ENCODE peak calls at places on chromosome 20, in four cellular contexts. One of them, this sample, is unnamed.

GRCh38 chr20:38171301-38172010 is 6.4 kb upstream of the TGM2 start:
- DNase-seq in DND-41: no peak
- DNase-seq in fibroblast of lung: no peak
- DNase-seq in PC-3: no peak
- DNase-seq in this sample: no peak

GRCh38 chr20:53707341-53708102 is 113.9 kb upstream of the ZNF217 start:
- DNase-seq in PC-3: peak
- DNase-seq in DND-41: no peak
- DNase-seq in fibroblast of lung: peak
- DNase-seq in this sample: no peak

GRCh38 chr20:9498322-9498721 is 16.1 kb upstream of the LAMP5 start:
- DNase-seq in fibroblast of lung: peak
- DNase-seq in PC-3: no peak
- DNase-seq in DND-41: no peak
- DNase-seq in this sample: no peak

GRCh38 chr20:35563834-35564233 is 22.0 kb downstream of the ERGIC3 start:
- DNase-seq in PC-3: no peak
- DNase-seq in fibroblast of lung: no peak
- DNase-seq in DND-41: no peak
- DNase-seq in this sample: no peak

GRCh38 chr20:13692802-13693736 is 54.3 kb upstream of the TASP1 start:
- DNase-seq in PC-3: no peak
- DNase-seq in DND-41: peak
- DNase-seq in fibroblast of lung: no peak
- DNase-seq in this sample: no peak

GRCh38 chr20:419556-420168 is 11.6 kb downstream of the RBCK1 start:
- DNase-seq in fibroblast of lung: no peak
- DNase-seq in PC-3: no peak
- DNase-seq in DND-41: no peak
- DNase-seq in this sample: no peak

GRCh38 chr20:35768731-35769664 is 2.8 kb upstream of the PHF20 start:
- DNase-seq in fibroblast of lung: peak
- DNase-seq in PC-3: peak
- DNase-seq in DND-41: peak
- DNase-seq in this sample: no peak

GRCh38 chr20:35902545-35902941 is 51.8 kb downstream of the SCAND1 start:
- DNase-seq in PC-3: no peak
- DNase-seq in fibroblast of lung: no peak
- DNase-seq in DND-41: no peak
- DNase-seq in this sample: no peak

GRCh38 chr20:575230-575629 is 31.6 kb upstream of the CSNK2A1 start:
- DNase-seq in DND-41: no peak
- DNase-seq in PC-3: no peak
- DNase-seq in fibroblast of lung: no peak
- DNase-seq in this sample: no peak

GRCh38 chr20:57787151-57787968 is 77.5 kb upstream of the PMEPA1 start:
- DNase-seq in fibroblast of lung: no peak
- DNase-seq in DND-41: no peak
- DNase-seq in PC-3: no peak
- DNase-seq in this sample: no peak

GRCh38 chr20:32752458-32753250 is 9.4 kb upstream of the COMMD7 start:
- DNase-seq in fibroblast of lung: peak
- DNase-seq in DND-41: no peak
- DNase-seq in PC-3: peak
- DNase-seq in this sample: no peak

GRCh38 chr20:1860446-1860845 is 34.8 kb upstream of the SIRPA start:
- DNase-seq in PC-3: peak
- DNase-seq in DND-41: no peak
- DNase-seq in fibroblast of lung: peak
- DNase-seq in this sample: no peak

GRCh38 chr20:38730989-38731737 is 6.9 kb downstream of the SLC32A1 start:
- DNase-seq in fibroblast of lung: peak
- DNase-seq in PC-3: peak
- DNase-seq in DND-41: peak
- DNase-seq in this sample: no peak

GRCh38 chr20:34703573-34704176 is 469 bp upstream of the TP53INP2 start:
- DNase-seq in fibroblast of lung: peak
- DNase-seq in PC-3: peak
- DNase-seq in DND-41: no peak
- DNase-seq in this sample: no peak

GRCh38 chr20:57417051-57417689 is 26.0 kb downstream of the RBM38 start:
- DNase-seq in DND-41: no peak
- DNase-seq in fibroblast of lung: no peak
- DNase-seq in PC-3: no peak
- DNase-seq in this sample: no peak

GRCh38 chr20:48287552-48288170 is 502.4 kb upstream of the SULF2 start:
- DNase-seq in DND-41: no peak
- DNase-seq in PC-3: no peak
- DNase-seq in fibroblast of lung: no peak
- DNase-seq in this sample: no peak

GRCh38 chr20:48288930-48289507 is 503.7 kb upstream of the SULF2 start:
- DNase-seq in fibroblast of lung: peak
- DNase-seq in PC-3: peak
- DNase-seq in DND-41: no peak
- DNase-seq in this sample: no peak

GRCh38 chr20:48284837-48285236 is 499.6 kb upstream of the SULF2 start:
- DNase-seq in fibroblast of lung: peak
- DNase-seq in PC-3: no peak
- DNase-seq in DND-41: no peak
- DNase-seq in this sample: no peak

GRCh38 chr20:48285656-48286055 is 500.4 kb upstream of the SULF2 start:
- DNase-seq in fibroblast of lung: no peak
- DNase-seq in PC-3: no peak
- DNase-seq in DND-41: no peak
- DNase-seq in this sample: no peak

GRCh38 chr20:48286571-48287551 is 501.6 kb upstream of the SULF2 start:
- DNase-seq in DND-41: no peak
- DNase-seq in fibroblast of lung: peak
- DNase-seq in PC-3: no peak
- DNase-seq in this sample: no peak
- H3K9ac ChIP-seq in DND-41: no peak
- H3K9ac ChIP-seq in fibroblast of lung: no peak
- H3K9ac ChIP-seq in PC-3: no peak
- H3K9ac ChIP-seq in this sample: no peak

GRCh38 chr20:44115762-44116644 is 71.0 kb downstream of the JPH2 start:
- DNase-seq in PC-3: no peak
- DNase-seq in fibroblast of lung: no peak
- DNase-seq in DND-41: no peak
- DNase-seq in this sample: no peak
- TF ChIP-seq EZH2 in PC-3: no peak
- TF ChIP-seq EZH2 in fibroblast of lung: no peak
- TF ChIP-seq EZH2 in DND-41: no peak
- TF ChIP-seq EZH2 in this sample: no peak

GRCh38 chr20:19786311-19786710 is 28.3 kb downstream of the RIN2 start:
- DNase-seq in PC-3: peak
- DNase-seq in DND-41: no peak
- DNase-seq in fibroblast of lung: peak
- DNase-seq in this sample: peak
- H3K9ac ChIP-seq in PC-3: peak
- H3K9ac ChIP-seq in DND-41: no peak
- H3K9ac ChIP-seq in fibroblast of lung: no peak
- H3K9ac ChIP-seq in this sample: no peak

GRCh38 chr20:62793757-62794006 is 2.6 kb upstream of the MRGBP start:
- DNase-seq in PC-3: no peak
- DNase-seq in fibroblast of lung: no peak
- DNase-seq in DND-41: no peak
- DNase-seq in this sample: no peak

GRCh38 chr20:62790075-62790474 is 6.2 kb upstream of the MRGBP start:
- DNase-seq in PC-3: no peak
- DNase-seq in fibroblast of lung: no peak
- DNase-seq in DND-41: no peak
- DNase-seq in this sample: no peak

GRCh38 chr20:62792940-62793756 is 3.1 kb upstream of the MRGBP start:
- DNase-seq in PC-3: no peak
- DNase-seq in fibroblast of lung: no peak
- DNase-seq in DND-41: no peak
- DNase-seq in this sample: no peak

GRCh38 chr20:62792182-62792939 is 3.9 kb upstream of the MRGBP start:
- DNase-seq in DND-41: no peak
- DNase-seq in fibroblast of lung: peak
- DNase-seq in PC-3: peak
- DNase-seq in this sample: no peak

GRCh38 chr20:62791301-62792181 is 4.7 kb upstream of the MRGBP start:
- DNase-seq in DND-41: peak
- DNase-seq in fibroblast of lung: peak
- DNase-seq in PC-3: peak
- DNase-seq in this sample: peak
- TF ChIP-seq EZH2 in DND-41: no peak
- TF ChIP-seq EZH2 in fibroblast of lung: no peak
- TF ChIP-seq EZH2 in PC-3: no peak
- TF ChIP-seq EZH2 in this sample: no peak

DNA sequence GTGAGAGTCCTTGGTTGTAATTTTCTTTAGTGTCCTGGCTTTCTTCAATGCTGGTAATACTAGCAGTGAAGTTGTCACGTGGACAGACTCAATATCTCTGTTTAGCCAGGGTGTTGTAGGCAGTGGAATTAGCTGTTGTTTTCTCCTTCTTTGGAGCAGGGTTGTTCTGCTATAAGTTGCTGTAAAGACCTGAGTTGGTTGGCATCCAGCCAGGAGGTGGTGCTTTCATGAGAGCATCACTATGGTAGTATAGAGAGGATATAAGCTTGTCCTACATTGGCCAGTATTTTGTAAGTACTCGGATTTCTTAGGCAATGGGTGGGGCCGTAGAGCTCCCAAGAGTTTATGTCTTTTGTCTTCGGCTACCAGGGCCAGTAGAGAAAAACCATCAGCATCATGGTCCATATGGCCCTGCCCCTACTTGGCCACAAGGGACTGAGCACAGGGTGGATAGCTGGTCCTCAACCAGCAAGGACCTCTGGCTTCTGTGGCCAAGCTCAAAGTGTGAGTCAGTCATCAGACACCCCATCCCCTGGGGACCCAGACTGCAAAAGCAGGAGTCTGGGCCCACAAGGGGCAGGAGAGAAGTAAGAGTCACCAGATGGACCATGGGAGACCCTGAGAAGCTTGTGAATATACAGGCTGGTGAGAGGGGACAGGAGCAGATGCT is 127.9 kb upstream of the NXT1 start:
- DNase-seq in fibroblast of lung: no peak
- DNase-seq in PC-3: no peak
- DNase-seq in DND-41: no peak
- DNase-seq in this sample: no peak
- H3K9ac ChIP-seq in fibroblast of lung: no peak
- H3K9ac ChIP-seq in PC-3: no peak
- H3K9ac ChIP-seq in DND-41: no peak
- H3K9ac ChIP-seq in this sample: no peak

DNA sequence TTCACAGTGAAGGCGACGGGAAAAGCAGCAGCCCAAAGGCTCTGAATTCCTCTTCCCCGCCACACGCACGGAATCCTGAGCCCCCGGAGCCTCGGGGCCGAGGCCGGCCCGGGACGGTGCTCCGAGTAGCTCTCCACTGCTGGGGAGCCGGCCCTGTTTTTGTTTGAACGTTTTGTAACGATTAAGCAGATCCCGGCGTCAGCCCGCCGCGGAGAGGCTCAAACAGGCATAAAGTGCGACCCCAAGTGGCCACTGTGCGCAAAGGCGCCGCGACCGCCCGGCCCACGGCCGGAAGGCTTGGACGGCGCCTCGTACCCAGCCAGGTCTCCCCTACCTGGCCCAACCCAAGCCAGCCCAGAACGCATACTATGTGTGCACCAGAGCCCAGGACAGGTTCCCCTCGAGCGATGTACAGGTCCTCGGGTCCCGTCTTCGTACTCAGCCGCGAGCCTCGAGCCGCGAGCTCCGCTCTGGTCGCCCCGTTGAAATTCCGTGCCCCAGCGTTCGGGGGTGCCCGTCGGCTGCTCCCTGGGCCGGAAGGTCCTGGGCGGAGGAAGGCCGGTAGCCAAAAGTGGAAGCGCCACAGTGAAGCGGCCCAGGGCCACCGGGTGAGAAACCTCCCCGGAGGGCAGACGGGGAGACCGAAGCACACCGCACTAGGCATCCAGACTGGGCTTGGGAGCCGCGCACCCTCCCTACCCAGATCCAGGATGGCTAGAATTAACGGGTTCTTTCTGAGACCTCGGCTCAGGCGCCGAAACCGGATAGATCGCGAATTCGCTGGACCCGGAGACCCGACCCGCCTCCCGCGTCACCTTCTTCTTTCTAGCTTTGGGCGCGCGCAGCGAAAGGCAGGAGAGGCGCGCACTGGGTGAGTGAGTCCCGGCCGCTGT is 1.2 kb upstream of the MAFB start:
- DNase-seq in PC-3: peak
- DNase-seq in DND-41: peak
- DNase-seq in fibroblast of lung: peak
- DNase-seq in this sample: peak
- TF ChIP-seq EZH2 in PC-3: no peak
- TF ChIP-seq EZH2 in DND-41: no peak
- TF ChIP-seq EZH2 in fibroblast of lung: peak
- TF ChIP-seq EZH2 in this sample: no peak

GRCh38 chr20:23408957-23409356 is 12.3 kb downstream of the NAPB start:
- DNase-seq in PC-3: no peak
- DNase-seq in DND-41: no peak
- DNase-seq in fibroblast of lung: no peak
- DNase-seq in this sample: no peak
- H3K9ac ChIP-seq in PC-3: no peak
- H3K9ac ChIP-seq in DND-41: no peak
- H3K9ac ChIP-seq in fibroblast of lung: no peak
- H3K9ac ChIP-seq in this sample: no peak

GRCh38 chr20:51800769-51801219 is 1.5 kb downstream of the SALL4 start:
- DNase-seq in PC-3: peak
- DNase-seq in fibroblast of lung: peak
- DNase-seq in DND-41: no peak
- DNase-seq in this sample: no peak

GRCh38 chr20:51803157-51803854 is 985 bp upstream of the SALL4 start:
- DNase-seq in fibroblast of lung: peak
- DNase-seq in DND-41: no peak
- DNase-seq in PC-3: peak
- DNase-seq in this sample: no peak

GRCh38 chr20:51801220-51801991 is 915 bp downstream of the SALL4 start:
- DNase-seq in DND-41: no peak
- DNase-seq in fibroblast of lung: no peak
- DNase-seq in PC-3: no peak
- DNase-seq in this sample: no peak

GRCh38 chr20:51800132-51800721 is 2.1 kb downstream of the SALL4 start:
- DNase-seq in PC-3: peak
- DNase-seq in DND-41: no peak
- DNase-seq in fibroblast of lung: peak
- DNase-seq in this sample: no peak

DNA sequence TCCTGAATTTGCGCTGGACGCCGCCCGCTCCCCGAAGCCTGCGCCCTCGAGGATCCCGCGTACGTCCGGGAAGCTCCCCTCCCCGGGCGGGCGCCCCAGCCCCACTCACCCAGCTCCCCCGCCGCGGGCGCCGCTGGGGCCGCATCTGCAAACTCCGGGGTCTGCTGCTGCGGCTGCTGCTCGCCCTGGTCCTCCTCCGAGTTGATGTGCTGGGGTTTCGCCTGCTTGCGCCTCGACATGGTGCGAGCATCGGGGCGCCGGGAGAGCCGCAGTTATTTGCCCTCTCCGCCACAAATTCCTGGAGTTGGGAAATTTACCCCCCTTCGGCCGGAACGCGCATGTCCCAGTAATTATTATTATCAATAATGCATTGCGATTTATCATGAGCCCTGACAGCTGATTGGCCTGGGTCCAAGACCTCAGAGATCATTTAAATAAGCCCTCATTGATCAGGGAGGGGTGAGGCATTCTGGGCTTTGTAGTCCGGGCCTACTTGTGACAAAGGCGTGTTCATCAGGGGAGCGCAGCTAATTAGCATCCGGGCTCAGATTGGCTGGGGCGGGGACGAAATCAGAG is at the start of gene SALL4:
- DNase-seq in fibroblast of lung: peak
- DNase-seq in DND-41: no peak
- DNase-seq in PC-3: no peak
- DNase-seq in this sample: no peak
- TF ChIP-seq EZH2 in fibroblast of lung: no peak
- TF ChIP-seq EZH2 in DND-41: no peak
- TF ChIP-seq EZH2 in PC-3: no peak
- TF ChIP-seq EZH2 in this sample: no peak